ENCODE peak calls at places on chromosomes 12 and 14, in five cellular contexts. S, I, C, U and P are unnamed samples.

GRCh38 chr12:49863946-49864816 is 21.3 kb upstream of the BCDIN3D start:
- DNase-seq in S (no peak), I (no peak), C (no peak), U (no peak), P (no peak)

GRCh38 chr14:53450871-53451270 is 297.7 kb upstream of the DDHD1 start:
- DNase-seq in S (no peak), I (peak; percentile 25), C (peak; percentile 77), U (no peak), P (no peak)

GRCh38 chr12:18400186-18400585 is 138.9 kb downstream of the PIK3C2G start:
- DNase-seq in S (no peak), I (peak; percentile 33), C (no peak), U (no peak), P (no peak)

GRCh38 chr12:103268831-103269514 is 226.8 kb downstream of the C12orf42 start:
- DNase-seq in S (no peak), I (no peak), C (no peak), U (no peak), P (no peak)

GRCh38 chr12:13362260-13362841 is 165.8 kb downstream of the EMP1 start:
- DNase-seq in S (no peak), I (peak; percentile 53), C (peak; percentile 89), U (peak; percentile 68), P (no peak)

GRCh38 chr14:100539766-100540140 is 47.5 kb downstream of the BEGAIN start:
- DNase-seq in S (no peak), I (no peak), C (no peak), U (no peak), P (peak; percentile 15)

GRCh38 chr12:100566887-100567637 is 6.4 kb upstream of the GAS2L3 start:
- DNase-seq in S (peak; percentile 41), I (peak; percentile 20), C (peak; percentile 40), U (peak; percentile 78), P (peak; percentile 75)

GRCh38 chr14:92481386-92481785 is 32.2 kb upstream of the RIN3 start:
- DNase-seq in S (no peak), I (peak; percentile 65), C (no peak), U (no peak), P (no peak)

GRCh38 chr14:54440454-54440853 is 720 bp downstream of the CNIH1 start:
- DNase-seq in S (no peak), I (no peak), C (no peak), U (no peak), P (no peak)

GRCh38 chr12:57838594-57839302 is 7.8 kb downstream of the CTDSP2 start:
- DNase-seq in S (no peak), I (peak; percentile 64), C (no peak), U (no peak), P (no peak)

GRCh38 chr14:68495101-68495637 is 297.7 kb downstream of the ZFP36L1 start:
- DNase-seq in S (no peak), I (no peak), C (no peak), U (no peak), P (no peak)

GRCh38 chr14:83556746-83557460 is 1973.0 kb upstream of the FLRT2 start:
- DNase-seq in S (no peak), I (peak; percentile 7), C (no peak), U (no peak), P (no peak)

GRCh38 chr12:75208851-75209781 is 523 bp downstream of the KCNC2 start:
- DNase-seq in S (no peak), I (peak; percentile 22), C (peak; percentile 5), U (peak; percentile 41), P (no peak)

GRCh38 chr14:105487449-105487985 is 831 bp downstream of the CRIP1 start:
- DNase-seq in S (no peak), I (no peak), C (peak; percentile 69), U (no peak), P (peak; percentile 84)

GRCh38 chr12:4193821-4194220 is 79.7 kb upstream of the CCND2 start:
- DNase-seq in S (no peak), I (no peak), C (no peak), U (no peak), P (no peak)

GRCh38 chr12:45415393-45415817 is 199.5 kb downstream of the ANO6 start:
- DNase-seq in S (peak; percentile 73), I (peak; percentile 91), C (no peak), U (peak; percentile 56), P (peak; percentile 70)

DNA sequence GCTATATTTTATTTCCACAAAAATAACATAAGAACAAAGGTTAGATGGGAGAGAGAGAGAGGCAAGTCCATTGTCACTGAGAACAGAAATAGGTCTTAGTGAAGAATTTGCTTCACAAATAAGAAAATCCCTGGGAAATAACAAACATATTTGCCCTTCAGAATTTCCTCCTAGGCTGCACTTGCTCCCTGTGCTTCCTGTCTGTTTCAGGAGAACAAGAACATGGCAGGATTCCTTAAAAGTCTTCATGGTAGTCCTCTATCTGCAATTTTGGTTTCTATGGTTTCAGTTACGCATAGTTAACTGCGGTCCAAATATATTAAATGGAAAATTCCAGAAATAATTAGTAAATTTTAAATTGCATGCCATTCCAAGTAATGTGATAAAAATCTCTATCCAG is 34.1 kb downstream of the SENP1 start:
- DNase-seq in S (no peak), I (no peak), C (no peak), U (no peak), P (no peak)
- TF ChIP-seq CTCF in S (no peak), I (no peak), C (no peak), U (no peak), P (no peak)

GRCh38 chr12:128795530-128796361 is 28.0 kb downstream of the SLC15A4 start:
- DNase-seq in S (no peak), I (no peak), C (no peak), U (peak; percentile 15), P (no peak)

GRCh38 chr12:128797119-128798118 is 26.3 kb downstream of the SLC15A4 start:
- DNase-seq in S (no peak), I (no peak), C (no peak), U (peak; percentile 28), P (no peak)

GRCh38 chr12:128800606-128801005 is 23.2 kb downstream of the SLC15A4 start:
- DNase-seq in S (no peak), I (no peak), C (no peak), U (no peak), P (no peak)

GRCh38 chr12:128796439-128797118 is 27.2 kb downstream of the SLC15A4 start:
- DNase-seq in S (no peak), I (no peak), C (no peak), U (peak; percentile 37), P (no peak)

GRCh38 chr12:128798543-128799341 is 25.0 kb downstream of the SLC15A4 start:
- DNase-seq in S (no peak), I (no peak), C (no peak), U (peak; percentile 32), P (no peak)
- TF ChIP-seq CTCF in S (no peak), I (no peak), C (no peak), U (peak; percentile 17), P (peak; percentile 27)

DNA sequence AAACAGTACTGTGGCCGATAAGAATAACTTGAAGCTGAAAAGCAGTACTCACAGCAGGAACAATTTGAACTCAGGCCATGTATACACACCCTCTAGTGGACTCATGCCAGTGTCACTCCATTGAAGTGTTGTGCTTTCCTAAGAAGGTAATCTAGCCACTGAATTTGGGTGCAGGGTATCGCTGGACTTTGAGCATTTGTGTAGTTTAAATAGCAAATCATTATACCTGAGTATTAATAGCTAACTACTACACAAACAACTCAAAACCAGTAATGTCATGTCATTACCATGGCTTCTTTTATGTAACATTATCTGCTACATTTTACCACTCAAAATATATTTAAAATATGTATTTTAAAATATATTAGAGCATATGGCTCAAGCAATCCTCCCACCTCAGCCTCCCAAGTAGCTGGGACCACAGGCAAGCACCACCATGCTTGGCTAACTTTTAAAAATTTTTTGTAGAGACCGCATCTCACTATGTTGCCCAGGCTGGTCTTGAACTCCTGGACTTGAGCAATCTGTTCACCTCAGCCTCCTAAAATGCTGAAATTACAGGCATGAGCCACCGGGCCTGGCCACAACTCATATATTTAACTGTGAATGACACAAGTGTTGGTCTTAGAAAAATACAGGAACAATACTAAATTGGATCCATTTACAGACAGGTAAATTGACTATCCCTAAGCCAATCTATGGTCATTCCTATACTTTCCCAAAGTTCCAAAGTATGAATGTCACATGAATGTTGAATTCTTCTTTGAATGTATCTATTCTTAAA is 25.6 kb upstream of the ARID4A start:
- DNase-seq in S (no peak), I (peak; percentile 59), C (peak; percentile 34), U (no peak), P (no peak)
- TF ChIP-seq CTCF in S (no peak), I (peak; percentile 29), C (no peak), U (no peak), P (no peak)

DNA sequence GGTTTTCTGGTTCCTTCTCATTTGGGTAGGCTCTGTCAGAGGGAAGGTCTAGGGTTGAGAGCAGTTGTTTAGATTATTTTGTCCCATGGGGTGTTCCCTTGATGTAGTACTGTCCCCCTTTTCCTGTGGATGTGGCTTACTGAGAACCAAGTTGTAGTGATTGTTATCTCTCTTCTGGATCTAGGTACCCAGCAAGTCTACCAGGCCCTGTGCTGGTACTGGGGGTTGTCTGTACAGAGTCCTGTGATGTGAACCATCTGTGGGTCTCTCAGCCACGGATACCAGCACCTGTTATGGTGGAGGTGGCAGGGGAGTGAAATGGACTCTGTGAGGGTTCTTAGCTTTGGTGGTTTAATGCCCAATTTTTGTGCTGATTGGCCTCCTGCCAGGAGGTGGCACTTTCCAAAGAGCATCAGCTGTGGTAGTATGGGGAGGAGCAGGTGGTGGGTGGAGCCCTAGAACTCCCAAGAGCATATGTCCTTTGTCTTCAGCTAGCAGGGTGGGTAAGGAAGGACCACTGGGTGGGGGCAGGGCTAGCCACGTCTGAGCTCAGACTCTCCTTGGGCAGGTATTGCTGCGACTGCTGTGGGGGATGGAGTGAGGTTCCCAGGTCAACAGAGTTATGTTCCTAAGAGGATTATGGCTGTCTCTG is 179.3 kb upstream of the BTG1 start:
- DNase-seq in S (no peak), I (no peak), C (no peak), U (no peak), P (no peak)
- TF ChIP-seq CTCF in S (no peak), I (no peak), C (no peak), U (no peak), P (no peak)

GRCh38 chr12:32400114-32400672 is 835 bp downstream of the FGD4 start:
- DNase-seq in S (no peak), I (no peak), C (peak; percentile 71), U (peak; percentile 38), P (no peak)

GRCh38 chr12:32400866-32401265 is 1.5 kb downstream of the FGD4 start:
- DNase-seq in S (no peak), I (no peak), C (no peak), U (no peak), P (no peak)

GRCh38 chr12:32399045-32399372 is 349 bp upstream of the FGD4 start:
- DNase-seq in S (no peak), I (no peak), C (peak; percentile 88), U (no peak), P (no peak)

GRCh38 chr12:32397703-32398102 is 1.7 kb upstream of the FGD4 start:
- DNase-seq in S (no peak), I (no peak), C (no peak), U (no peak), P (no peak)

DNA sequence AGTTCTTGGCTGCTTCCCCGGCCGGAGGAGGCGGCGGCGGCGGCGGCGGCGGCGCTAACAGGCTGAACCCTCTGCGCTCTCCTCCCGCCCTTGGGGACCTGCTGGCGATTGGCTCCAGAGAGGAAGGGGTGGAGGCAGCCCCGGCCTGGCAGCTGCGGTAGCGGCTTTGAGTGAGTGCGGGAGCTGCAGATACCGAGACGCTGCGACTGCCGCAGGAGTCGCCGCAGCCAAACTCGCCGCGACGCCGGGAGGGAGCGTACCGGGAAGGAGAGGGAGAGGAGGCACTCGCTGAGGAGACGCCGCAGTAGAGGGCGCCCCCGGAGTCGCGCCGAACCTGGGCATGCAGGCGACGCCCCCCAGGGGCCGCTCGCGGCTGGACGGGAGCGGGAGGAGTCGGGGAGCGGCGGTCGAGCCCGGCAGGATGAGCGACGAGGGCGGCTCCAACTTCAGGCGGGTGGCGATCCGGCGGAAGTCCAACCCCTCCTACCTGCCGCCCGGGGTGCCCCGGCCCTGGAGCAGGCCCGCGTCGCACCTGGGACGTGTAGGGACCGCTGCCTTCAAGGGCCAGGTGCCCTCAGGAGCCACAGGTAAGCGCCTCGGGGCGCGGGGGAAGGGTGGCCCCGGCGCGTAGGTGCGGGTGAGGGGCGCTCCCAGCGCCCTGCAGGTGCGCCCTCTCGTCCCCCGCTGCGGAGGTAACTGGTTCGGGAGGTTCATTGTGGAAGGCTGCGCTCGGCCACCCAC is at the start of gene FGD4:
- DNase-seq in S (peak; percentile 82), I (peak; percentile 91), C (no peak), U (peak; percentile 87), P (peak; percentile 73)
- TF ChIP-seq CTCF in S (no peak), I (peak; percentile 22), C (no peak), U (peak; percentile 38), P (peak; percentile 19)